ENCODE peak calls at places on chromosomes 4 and X, in five cellular contexts. One of them, this sample, is unnamed.

GRCh38 chr4:107380836-107381438 is 339.1 kb downstream of the PAPSS1 start:
- DNase-seq in hippocampal formation: no peak
- DNase-seq in NCI-H774: no peak
- DNase-seq in fibroblast of mammary gland: peak; percentile 11
- DNase-seq in activated T-cell treated with anti-CD3 and anti-CD28 coated beads for 48 hours: no peak
- DNase-seq in this sample: no peak

GRCh38 chr4:124753941-124754581 is 41.5 kb upstream of the ANKRD50 start:
- DNase-seq in NCI-H774: peak; percentile 70
- DNase-seq in hippocampal formation: no peak
- DNase-seq in fibroblast of mammary gland: no peak
- DNase-seq in activated T-cell treated with anti-CD3 and anti-CD28 coated beads for 48 hours: no peak
- DNase-seq in this sample: no peak

GRCh38 chrX:8364369-8365141 is 100.1 kb upstream of the VCX3B start:
- DNase-seq in NCI-H774: peak; percentile 18
- DNase-seq in fibroblast of mammary gland: no peak
- DNase-seq in hippocampal formation: no peak
- DNase-seq in activated T-cell treated with anti-CD3 and anti-CD28 coated beads for 48 hours: no peak
- DNase-seq in this sample: no peak

GRCh38 chr4:2768921-2769336 is 12.8 kb upstream of the TNIP2 start:
- DNase-seq in hippocampal formation: no peak
- DNase-seq in activated T-cell treated with anti-CD3 and anti-CD28 coated beads for 48 hours: no peak
- DNase-seq in fibroblast of mammary gland: no peak
- DNase-seq in NCI-H774: no peak
- DNase-seq in this sample: no peak

GRCh38 chrX:20378291-20378920 is 111.7 kb upstream of the RPS6KA3 start:
- DNase-seq in hippocampal formation: no peak
- DNase-seq in fibroblast of mammary gland: peak; percentile 27
- DNase-seq in activated T-cell treated with anti-CD3 and anti-CD28 coated beads for 48 hours: peak; percentile 34
- DNase-seq in NCI-H774: peak; percentile 22
- DNase-seq in this sample: no peak

GRCh38 chr4:126057371-126057770 is 742.6 kb downstream of the FAT4 start:
- DNase-seq in activated T-cell treated with anti-CD3 and anti-CD28 coated beads for 48 hours: no peak
- DNase-seq in fibroblast of mammary gland: no peak
- DNase-seq in hippocampal formation: no peak
- DNase-seq in NCI-H774: no peak
- DNase-seq in this sample: no peak

GRCh38 chr4:21001490-21001889 is 301.2 kb downstream of the PACRGL start:
- DNase-seq in NCI-H774: no peak
- DNase-seq in activated T-cell treated with anti-CD3 and anti-CD28 coated beads for 48 hours: no peak
- DNase-seq in fibroblast of mammary gland: no peak
- DNase-seq in hippocampal formation: no peak
- DNase-seq in this sample: no peak

GRCh38 chr4:71377561-71377960 is 38.7 kb downstream of the SLC4A4 start:
- DNase-seq in NCI-H774: no peak
- DNase-seq in fibroblast of mammary gland: peak; percentile 80
- DNase-seq in hippocampal formation: no peak
- DNase-seq in activated T-cell treated with anti-CD3 and anti-CD28 coated beads for 48 hours: no peak
- DNase-seq in this sample: no peak

GRCh38 chr4:185243879-185244278 is 34.5 kb downstream of the SNX25 start:
- DNase-seq in fibroblast of mammary gland: no peak
- DNase-seq in NCI-H774: no peak
- DNase-seq in hippocampal formation: no peak
- DNase-seq in activated T-cell treated with anti-CD3 and anti-CD28 coated beads for 48 hours: no peak
- DNase-seq in this sample: no peak

GRCh38 chrX:137151403-137151802 is 117.6 kb upstream of the GPR101 start:
- DNase-seq in activated T-cell treated with anti-CD3 and anti-CD28 coated beads for 48 hours: no peak
- DNase-seq in fibroblast of mammary gland: no peak
- DNase-seq in NCI-H774: no peak
- DNase-seq in hippocampal formation: no peak
- DNase-seq in this sample: no peak

GRCh38 chrX:45743906-45744625 is 543.4 kb upstream of the DIPK2B start:
- DNase-seq in NCI-H774: no peak
- DNase-seq in fibroblast of mammary gland: peak; percentile 69
- DNase-seq in hippocampal formation: no peak
- DNase-seq in activated T-cell treated with anti-CD3 and anti-CD28 coated beads for 48 hours: no peak
- DNase-seq in this sample: no peak

GRCh38 chr4:94766856-94767255 is 9.1 kb downstream of the BMPR1B start:
- DNase-seq in activated T-cell treated with anti-CD3 and anti-CD28 coated beads for 48 hours: no peak
- DNase-seq in fibroblast of mammary gland: peak; percentile 82
- DNase-seq in NCI-H774: no peak
- DNase-seq in hippocampal formation: no peak
- DNase-seq in this sample: no peak

GRCh38 chrX:137926090-137926489 is 360.2 kb downstream of the ZIC3 start:
- DNase-seq in fibroblast of mammary gland: no peak
- DNase-seq in hippocampal formation: peak; percentile 2
- DNase-seq in NCI-H774: peak; percentile 47
- DNase-seq in activated T-cell treated with anti-CD3 and anti-CD28 coated beads for 48 hours: no peak
- DNase-seq in this sample: no peak

GRCh38 chr4:176150283-176150682 is 45.1 kb downstream of the SPATA4 start:
- DNase-seq in hippocampal formation: peak; percentile 10
- DNase-seq in activated T-cell treated with anti-CD3 and anti-CD28 coated beads for 48 hours: no peak
- DNase-seq in fibroblast of mammary gland: peak; percentile 58
- DNase-seq in NCI-H774: no peak
- DNase-seq in this sample: no peak

GRCh38 chr4:1169691-1170096 is 2.7 kb downstream of the SPON2 start:
- DNase-seq in activated T-cell treated with anti-CD3 and anti-CD28 coated beads for 48 hours: no peak
- DNase-seq in NCI-H774: no peak
- DNase-seq in hippocampal formation: no peak
- DNase-seq in fibroblast of mammary gland: no peak
- DNase-seq in this sample: no peak

GRCh38 chrX:23898412-23898959 is 9.3 kb downstream of the APOO start:
- DNase-seq in activated T-cell treated with anti-CD3 and anti-CD28 coated beads for 48 hours: no peak
- DNase-seq in fibroblast of mammary gland: peak; percentile 87
- DNase-seq in NCI-H774: no peak
- DNase-seq in hippocampal formation: no peak
- DNase-seq in this sample: no peak

GRCh38 chr4:120916937-120917336 is 5.6 kb downstream of the PRDM5 start:
- DNase-seq in activated T-cell treated with anti-CD3 and anti-CD28 coated beads for 48 hours: no peak
- DNase-seq in hippocampal formation: no peak
- DNase-seq in fibroblast of mammary gland: peak; percentile 50
- DNase-seq in NCI-H774: no peak
- DNase-seq in this sample: no peak

GRCh38 chr4:35934370-35934981 is 309.8 kb downstream of the ARAP2 start:
- DNase-seq in fibroblast of mammary gland: peak; percentile 23
- DNase-seq in NCI-H774: peak; percentile 32
- DNase-seq in activated T-cell treated with anti-CD3 and anti-CD28 coated beads for 48 hours: no peak
- DNase-seq in hippocampal formation: peak; percentile 57
- DNase-seq in this sample: no peak

GRCh38 chrX:1196436-1196835 is 16.0 kb downstream of the CRLF2 start:
- DNase-seq in hippocampal formation: no peak
- DNase-seq in NCI-H774: no peak
- DNase-seq in fibroblast of mammary gland: no peak
- DNase-seq in activated T-cell treated with anti-CD3 and anti-CD28 coated beads for 48 hours: no peak
- DNase-seq in this sample: no peak

GRCh38 chrX:77446029-77446585 is 1.1 kb upstream of the FGF16 start:
- DNase-seq in hippocampal formation: no peak
- DNase-seq in fibroblast of mammary gland: no peak
- DNase-seq in NCI-H774: no peak
- DNase-seq in activated T-cell treated with anti-CD3 and anti-CD28 coated beads for 48 hours: no peak
- DNase-seq in this sample: no peak

GRCh38 chrX:136711147-136711546 is 63.2 kb downstream of the CD40LG start:
- DNase-seq in activated T-cell treated with anti-CD3 and anti-CD28 coated beads for 48 hours: no peak
- DNase-seq in NCI-H774: no peak
- DNase-seq in fibroblast of mammary gland: peak; percentile 53
- DNase-seq in hippocampal formation: peak; percentile 0
- DNase-seq in this sample: no peak

GRCh38 chrX:151896734-151897474 is 15.8 kb upstream of the MAGEA4 start:
- DNase-seq in NCI-H774: no peak
- DNase-seq in activated T-cell treated with anti-CD3 and anti-CD28 coated beads for 48 hours: no peak
- DNase-seq in fibroblast of mammary gland: peak; percentile 80
- DNase-seq in hippocampal formation: no peak
- DNase-seq in this sample: no peak

GRCh38 chr4:15043226-15043625 is 40.9 kb downstream of the CPEB2 start:
- DNase-seq in NCI-H774: no peak
- DNase-seq in hippocampal formation: peak; percentile 64
- DNase-seq in activated T-cell treated with anti-CD3 and anti-CD28 coated beads for 48 hours: no peak
- DNase-seq in fibroblast of mammary gland: no peak
- DNase-seq in this sample: no peak

GRCh38 chrX:56803849-56804681 is 75.0 kb downstream of the NBDY start:
- DNase-seq in fibroblast of mammary gland: no peak
- DNase-seq in activated T-cell treated with anti-CD3 and anti-CD28 coated beads for 48 hours: no peak
- DNase-seq in NCI-H774: no peak
- DNase-seq in hippocampal formation: peak; percentile 31
- DNase-seq in this sample: peak; percentile 70

GRCh38 chrX:70043685-70044084 is 6.1 kb downstream of the AWAT2 start:
- DNase-seq in activated T-cell treated with anti-CD3 and anti-CD28 coated beads for 48 hours: no peak
- DNase-seq in NCI-H774: no peak
- DNase-seq in fibroblast of mammary gland: no peak
- DNase-seq in hippocampal formation: no peak
- DNase-seq in this sample: no peak

GRCh38 chr4:37415845-37416369 is 171.4 kb downstream of the NWD2 start:
- DNase-seq in activated T-cell treated with anti-CD3 and anti-CD28 coated beads for 48 hours: no peak
- DNase-seq in fibroblast of mammary gland: no peak
- DNase-seq in hippocampal formation: no peak
- DNase-seq in NCI-H774: no peak
- DNase-seq in this sample: no peak

GRCh38 chrX:153459976-153460375 is 10.4 kb downstream of the HAUS7 start:
- DNase-seq in hippocampal formation: no peak
- DNase-seq in NCI-H774: no peak
- DNase-seq in fibroblast of mammary gland: peak; percentile 12
- DNase-seq in activated T-cell treated with anti-CD3 and anti-CD28 coated beads for 48 hours: no peak
- DNase-seq in this sample: no peak

GRCh38 chr4:139951051-139951450 is 202.9 kb downstream of the MAML3 start:
- DNase-seq in NCI-H774: no peak
- DNase-seq in fibroblast of mammary gland: peak; percentile 44
- DNase-seq in activated T-cell treated with anti-CD3 and anti-CD28 coated beads for 48 hours: peak; percentile 15
- DNase-seq in hippocampal formation: no peak
- DNase-seq in this sample: no peak

GRCh38 chr4:168309781-168310180 is 8.8 kb downstream of the DDX60 start:
- DNase-seq in fibroblast of mammary gland: no peak
- DNase-seq in activated T-cell treated with anti-CD3 and anti-CD28 coated beads for 48 hours: no peak
- DNase-seq in NCI-H774: peak; percentile 9
- DNase-seq in hippocampal formation: no peak
- DNase-seq in this sample: no peak

GRCh38 chr4:74549936-74550335 is 105.0 kb downstream of the AREG start:
- DNase-seq in NCI-H774: no peak
- DNase-seq in hippocampal formation: no peak
- DNase-seq in fibroblast of mammary gland: peak; percentile 62
- DNase-seq in activated T-cell treated with anti-CD3 and anti-CD28 coated beads for 48 hours: no peak
- DNase-seq in this sample: no peak